ENCODE peak calls at places on chromosomes 6 and 20, in six cellular contexts. U is uterus, G is breast epithelium, I is sigmoid colon, E is OCI-LY7, J is prostate gland. L is an unnamed sample.

GRCh38 chr6:107894821-107895396 is 63.1 kb downstream of the SEC63 start:
- DNase-seq in G (no peak), J (peak), U (no peak), E (peak), I (no peak), L (peak)

GRCh38 chr6:5968817-5969726 is 37.7 kb downstream of the NRN1 start:
- DNase-seq in E (no peak), U (no peak), G (no peak), J (no peak), I (no peak), L (peak)

GRCh38 chr6:16331328-16332174 is 93.2 kb downstream of the GMPR start:
- DNase-seq in U (peak), I (peak), G (peak), E (peak), J (peak), L (peak)

GRCh38 chr6:1516742-1517520 is 92.8 kb upstream of the FOXC1 start:
- DNase-seq in U (no peak), E (no peak), G (no peak), I (no peak), J (no peak), L (no peak)

GRCh38 chr6:89559487-89559886 is 79.1 kb downstream of the LYRM2 start:
- DNase-seq in J (no peak), U (no peak), G (no peak), I (no peak), E (no peak), L (no peak)

GRCh38 chr6:165649701-165650137 is 13.3 kb downstream of the PDE10A start:
- DNase-seq in J (no peak), I (no peak), G (no peak), E (no peak), U (peak), L (no peak)

GRCh38 chr6:89527634-89528033 is 94.7 kb downstream of the ANKRD6 start:
- DNase-seq in I (no peak), U (no peak), G (no peak), E (no peak), J (no peak), L (peak)

GRCh38 chr20:25058797-25059486 is 1.0 kb upstream of the ACSS1 start:
- DNase-seq in J (peak), E (no peak), U (peak), G (peak), I (peak), L (no peak)

GRCh38 chr6:39048481-39049399 is at the start of gene GLP1R:
- DNase-seq in U (no peak), E (no peak), G (no peak), I (no peak), J (no peak), L (no peak)

GRCh38 chr20:50510706-50511401 is 671 bp downstream of the PTPN1 start:
- DNase-seq in G (no peak), J (no peak), E (no peak), U (no peak), I (no peak), L (no peak)

GRCh38 chr20:45067558-45067957 is 33.4 kb downstream of the KCNS1 start:
- DNase-seq in J (no peak), E (no peak), G (no peak), I (no peak), U (no peak), L (peak)

GRCh38 chr20:15763344-15763743 is 809.9 kb downstream of the KIF16B start:
- DNase-seq in E (no peak), G (no peak), I (no peak), U (no peak), J (no peak), L (peak)

GRCh38 chr6:113858605-113859348 is 1.6 kb downstream of the MARCKS start:
- DNase-seq in U (peak), J (peak), I (peak), G (peak), E (peak), L (peak)

GRCh38 chr6:46850781-46851180 is 57.6 kb downstream of the MEP1A start:
- DNase-seq in U (no peak), I (no peak), J (no peak), E (no peak), G (no peak), L (no peak)

GRCh38 chr20:37316116-37316774 is 26.8 kb downstream of the MANBAL start:
- DNase-seq in G (no peak), I (no peak), U (no peak), J (no peak), E (peak), L (no peak)

GRCh38 chr6:139452176-139452876 is 77.9 kb upstream of the CITED2 start:
- DNase-seq in I (no peak), G (no peak), J (no peak), E (no peak), U (no peak), L (peak)

GRCh38 chr6:156778615-156779205 is 1.5 kb downstream of the ARID1B start:
- DNase-seq in U (peak), J (peak), E (peak), G (peak), I (peak), L (no peak)

GRCh38 chr20:61161649-61162210 is 90.3 kb upstream of the CDH4 start:
- DNase-seq in I (no peak), U (no peak), G (no peak), J (no peak), E (no peak), L (no peak)
- TF ChIP-seq CTCF in I (no peak), U (no peak), G (no peak), J (no peak), E (no peak), L (no peak)

GRCh38 chr6:132752255-132752654 is 5.4 kb downstream of the VNN2 start:
- DNase-seq in G (no peak), J (no peak), E (no peak), U (no peak), I (no peak), L (peak)
- H3K4me3 ChIP-seq in G (no peak), J (no peak), E (no peak), U (no peak), I (no peak), L (no peak)

GRCh38 chr6:64010646-64011045 is 375.0 kb downstream of the PHF3 start:
- DNase-seq in I (no peak), U (no peak), J (no peak), G (no peak), E (no peak), L (no peak)

GRCh38 chr6:64010010-64010409 is 374.4 kb downstream of the PHF3 start:
- DNase-seq in I (no peak), U (no peak), G (no peak), E (no peak), J (no peak), L (no peak)

GRCh38 chr6:64013061-64013410 is 377.4 kb downstream of the PHF3 start:
- DNase-seq in E (no peak), I (no peak), J (no peak), U (no peak), G (no peak), L (no peak)

GRCh38 chr6:64014581-64014980 is 379.0 kb downstream of the PHF3 start:
- DNase-seq in E (no peak), U (no peak), I (no peak), J (no peak), G (no peak), L (no peak)

DNA sequence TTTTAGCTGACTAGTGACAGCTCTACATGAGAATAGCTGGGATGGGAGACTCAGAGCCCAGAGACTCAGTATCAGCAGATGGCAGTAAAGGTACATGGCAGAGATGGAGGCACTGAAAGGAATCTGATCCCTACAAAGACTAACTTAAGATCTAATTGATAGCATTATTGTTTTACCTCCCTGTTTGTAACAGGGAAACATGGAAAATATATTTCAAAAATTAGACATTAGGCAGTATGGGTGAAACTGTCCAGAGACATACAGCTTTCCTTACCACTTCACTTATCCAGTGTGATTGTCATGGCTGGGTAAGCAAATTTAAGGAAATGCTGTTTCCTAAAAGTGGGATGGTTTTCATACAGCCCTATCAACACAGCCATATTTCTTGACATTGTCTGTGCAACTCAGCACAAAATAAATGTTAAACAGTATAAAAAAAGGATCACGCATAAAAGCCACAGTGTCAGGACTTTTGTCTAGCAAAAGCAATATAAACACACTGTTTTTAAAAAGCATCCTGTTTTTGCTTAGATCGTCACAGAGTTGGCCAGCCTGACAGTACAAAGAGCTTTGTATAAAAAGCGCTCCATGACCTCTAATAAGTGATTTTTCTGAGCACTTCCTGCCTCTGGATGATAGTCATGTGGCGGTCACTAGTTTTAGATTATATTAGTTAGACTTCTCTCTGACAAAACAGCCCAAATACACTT is 376.9 kb downstream of the PHF3 start:
- DNase-seq in J (no peak), E (no peak), G (no peak), U (no peak), I (no peak), L (peak)
- TF ChIP-seq CTCF in J (no peak), E (peak), G (no peak), U (peak), I (no peak), L (peak)

GRCh38 chr6:25302677-25303128 is 23.5 kb downstream of the CARMIL1 start:
- DNase-seq in E (no peak), I (no peak), U (no peak), J (no peak), G (no peak), L (peak)
- H3K4me3 ChIP-seq in E (peak), I (no peak), U (no peak), J (no peak), G (no peak), L (no peak)

GRCh38 chr20:5989539-5989938 is 39.1 kb downstream of the MCM8 start:
- DNase-seq in E (no peak), U (no peak), J (no peak), I (no peak), G (no peak), L (no peak)
- TF ChIP-seq CTCF in E (peak), U (no peak), J (no peak), I (no peak), G (no peak), L (peak)

DNA sequence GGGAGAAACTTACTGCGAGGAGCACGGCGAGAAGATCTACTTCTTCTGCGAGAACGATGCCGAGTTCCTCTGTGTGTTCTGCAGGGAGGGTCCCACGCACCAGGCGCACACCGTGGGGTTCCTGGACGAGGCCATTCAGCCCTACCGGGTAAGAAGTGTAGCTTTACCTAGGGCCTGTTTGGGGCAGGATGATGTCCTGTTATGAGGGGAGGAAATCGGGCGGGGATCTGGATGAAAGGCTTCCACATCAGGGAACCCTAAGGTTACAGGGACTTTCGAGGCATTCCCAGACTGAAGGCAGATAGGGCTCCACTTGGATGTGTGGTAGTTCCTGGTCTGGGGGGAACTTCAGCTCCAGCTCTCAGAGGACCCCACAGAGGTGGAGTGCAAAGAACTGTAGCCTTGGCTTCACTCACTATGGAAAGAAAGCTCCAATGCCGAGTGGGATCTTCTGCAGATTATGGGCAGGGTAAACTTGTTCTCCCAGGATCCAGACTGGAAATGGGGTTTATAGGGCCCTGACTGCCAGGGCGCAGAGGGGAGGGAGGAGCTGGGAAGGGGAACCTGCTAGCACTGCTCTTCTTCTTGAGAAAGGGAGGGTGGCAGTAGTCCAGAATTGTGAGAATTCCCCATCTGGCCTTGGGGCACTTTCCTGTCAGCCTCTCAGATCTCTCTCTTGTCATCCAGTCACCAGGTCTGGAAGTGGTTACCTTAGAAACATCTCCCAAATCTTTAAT is 740 bp downstream of the TRIM15 start:
- DNase-seq in E (no peak), J (no peak), G (no peak), I (no peak), U (no peak), L (no peak)
- H3K4me3 ChIP-seq in E (no peak), J (no peak), G (no peak), I (no peak), U (no peak), L (no peak)

DNA sequence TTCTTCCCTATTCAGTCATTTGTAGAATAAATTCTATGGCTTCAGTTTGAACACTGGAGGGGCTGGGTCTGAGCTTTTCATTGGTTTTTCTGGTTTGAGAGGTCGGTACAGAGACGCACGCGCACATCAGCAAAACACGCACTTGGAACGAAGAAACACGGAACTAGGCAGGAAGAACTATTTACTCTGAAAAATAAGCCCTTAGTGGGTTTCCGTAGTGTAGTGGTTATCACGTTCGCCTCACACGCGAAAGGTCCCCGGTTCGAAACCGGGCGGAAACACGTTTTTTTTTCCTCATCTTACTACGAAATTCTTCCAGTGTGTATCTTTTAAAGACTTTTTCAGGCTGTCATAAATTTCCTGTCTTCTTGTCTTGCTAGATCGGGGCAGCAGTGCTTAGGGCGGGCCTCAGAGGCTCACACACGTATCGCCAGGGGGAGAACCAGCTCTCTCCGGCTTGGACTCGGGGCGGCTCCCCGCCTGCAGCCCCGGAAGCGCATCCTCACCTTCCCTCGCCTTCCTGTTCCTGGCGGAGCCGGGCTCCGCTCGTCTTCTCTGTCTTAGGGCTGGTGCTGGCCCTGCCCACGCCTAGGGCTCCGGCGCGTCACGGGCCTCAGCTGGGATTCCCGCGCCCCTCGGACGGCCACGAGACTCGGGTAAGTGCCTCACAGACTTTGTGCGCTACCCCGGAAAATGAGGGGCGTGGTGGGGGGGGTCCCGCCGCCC is at the start of gene HMGN4:
- DNase-seq in J (peak), G (peak), U (peak), E (peak), I (peak), L (peak)
- TF ChIP-seq CTCF in J (no peak), G (no peak), U (peak), E (peak), I (no peak), L (no peak)

DNA sequence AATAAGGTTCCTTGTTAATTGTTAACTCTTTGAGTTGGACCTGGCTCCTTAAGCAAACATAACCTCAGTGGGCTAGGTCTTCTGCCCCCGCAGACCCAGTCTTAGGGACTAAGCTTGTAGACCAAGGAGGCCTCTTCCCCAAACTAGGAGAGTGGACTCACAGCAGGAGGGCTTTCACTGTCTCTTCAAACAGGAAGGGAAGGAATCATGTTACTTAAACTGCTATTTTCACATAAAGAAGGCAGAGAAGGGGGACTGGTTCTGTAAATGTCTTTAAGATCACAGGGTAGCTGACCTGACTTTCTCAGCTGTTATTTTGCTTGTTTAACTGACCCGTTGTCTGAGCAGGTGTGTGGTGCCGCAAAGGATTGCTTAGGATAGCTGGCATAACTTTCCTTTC is 34.9 kb upstream of the PRDM1 start:
- DNase-seq in I (no peak), U (no peak), G (no peak), E (no peak), J (no peak), L (no peak)
- H3K4me3 ChIP-seq in I (no peak), U (no peak), G (no peak), E (no peak), J (no peak), L (no peak)

DNA sequence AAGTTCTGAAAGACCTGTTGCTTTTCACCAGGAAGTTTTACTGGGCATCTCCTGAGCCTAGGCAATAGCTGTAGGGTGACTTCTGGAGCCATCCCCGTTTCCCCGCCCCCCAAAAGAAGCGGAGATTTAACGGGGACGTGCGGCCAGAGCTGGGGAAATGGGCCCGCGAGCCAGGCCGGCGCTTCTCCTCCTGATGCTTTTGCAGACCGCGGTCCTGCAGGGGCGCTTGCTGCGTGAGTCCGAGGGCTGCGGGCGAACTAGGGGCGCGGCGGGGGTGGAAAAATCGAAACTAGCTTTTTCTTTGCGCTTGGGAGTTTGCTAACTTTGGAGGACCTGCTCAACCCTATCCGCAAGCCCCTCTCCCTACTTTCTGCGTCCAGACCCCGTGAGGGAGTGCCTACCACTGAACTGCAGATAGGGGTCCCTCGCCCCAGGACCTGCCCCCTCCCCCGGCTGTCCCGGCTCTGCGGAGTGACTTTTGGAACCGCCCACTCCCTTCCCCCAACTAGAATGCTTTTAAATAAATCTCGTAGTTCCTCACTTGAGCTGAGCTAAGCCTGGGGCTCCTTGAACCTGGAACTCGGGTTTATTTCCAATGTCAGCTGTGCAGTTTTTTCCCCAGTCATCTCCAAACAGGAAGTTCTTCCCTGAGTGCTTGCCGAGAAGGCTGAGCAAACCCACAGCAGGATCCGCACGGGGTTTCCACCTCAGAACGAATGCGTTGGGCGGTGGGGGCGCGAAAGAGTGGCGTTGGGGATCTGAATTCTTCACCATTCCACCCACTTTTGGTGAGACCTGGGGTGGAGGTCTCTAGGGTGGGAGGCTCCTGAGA is at the start of gene HFE:
- DNase-seq in E (peak), J (peak), U (peak), G (no peak), I (peak), L (peak)
- TF ChIP-seq CTCF in E (peak), J (no peak), U (peak), G (no peak), I (no peak), L (peak)